ENCODE peak calls at places on chromosomes 2 and 18, in five cellular contexts. One of them, this sample, is unnamed. For H3K36me3, the result is how much of the 10 kb centered on the place peaks cover.

GRCh38 chr2:15223887-15224286 is 337.2 kb downstream of the NBAS start:
- DNase-seq in tibial nerve: no peak
- DNase-seq in K562: no peak
- DNase-seq in CD8-positive, alpha-beta T cell: no peak
- DNase-seq in naive thymus-derived CD4-positive, alpha-beta T cell: no peak
- DNase-seq in this sample: no peak

GRCh38 chr18:47206945-47207637 is 30.9 kb upstream of the IER3IP1 start:
- DNase-seq in tibial nerve: no peak
- DNase-seq in K562: no peak
- DNase-seq in CD8-positive, alpha-beta T cell: no peak
- DNase-seq in naive thymus-derived CD4-positive, alpha-beta T cell: no peak
- DNase-seq in this sample: no peak

GRCh38 chr2:153668923-153669322 is 190.4 kb upstream of the RPRM start:
- DNase-seq in tibial nerve: no peak
- DNase-seq in K562: no peak
- DNase-seq in CD8-positive, alpha-beta T cell: no peak
- DNase-seq in naive thymus-derived CD4-positive, alpha-beta T cell: no peak
- DNase-seq in this sample: no peak

GRCh38 chr18:3415110-3415509 is 34.9 kb upstream of the TGIF1 start:
- DNase-seq in tibial nerve: no peak
- DNase-seq in K562: no peak
- DNase-seq in CD8-positive, alpha-beta T cell: no peak
- DNase-seq in naive thymus-derived CD4-positive, alpha-beta T cell: no peak
- DNase-seq in this sample: no peak

GRCh38 chr2:67260348-67261277 is 136.5 kb upstream of the ETAA1 start:
- DNase-seq in tibial nerve: peak
- DNase-seq in K562: no peak
- DNase-seq in CD8-positive, alpha-beta T cell: no peak
- DNase-seq in naive thymus-derived CD4-positive, alpha-beta T cell: no peak
- DNase-seq in this sample: no peak

GRCh38 chr18:65073060-65073550 is 677.7 kb upstream of the CDH7 start:
- DNase-seq in tibial nerve: no peak
- DNase-seq in K562: no peak
- DNase-seq in CD8-positive, alpha-beta T cell: no peak
- DNase-seq in naive thymus-derived CD4-positive, alpha-beta T cell: no peak
- DNase-seq in this sample: no peak

GRCh38 chr18:46199515-46200147 is 95.4 kb downstream of the HAUS1 start:
- DNase-seq in tibial nerve: no peak
- DNase-seq in K562: peak
- DNase-seq in CD8-positive, alpha-beta T cell: no peak
- DNase-seq in naive thymus-derived CD4-positive, alpha-beta T cell: no peak
- DNase-seq in this sample: no peak

GRCh38 chr2:10405441-10405840 is 42.7 kb downstream of the ODC1 start:
- DNase-seq in tibial nerve: no peak
- DNase-seq in K562: no peak
- DNase-seq in CD8-positive, alpha-beta T cell: no peak
- DNase-seq in naive thymus-derived CD4-positive, alpha-beta T cell: no peak
- DNase-seq in this sample: no peak

GRCh38 chr18:10213526-10213925 is 240.9 kb upstream of the APCDD1 start:
- DNase-seq in tibial nerve: peak
- DNase-seq in K562: no peak
- DNase-seq in CD8-positive, alpha-beta T cell: no peak
- DNase-seq in naive thymus-derived CD4-positive, alpha-beta T cell: peak
- DNase-seq in this sample: no peak

GRCh38 chr18:56389190-56389589 is 249.2 kb downstream of the TXNL1 start:
- DNase-seq in tibial nerve: no peak
- DNase-seq in K562: no peak
- DNase-seq in CD8-positive, alpha-beta T cell: no peak
- DNase-seq in naive thymus-derived CD4-positive, alpha-beta T cell: no peak
- DNase-seq in this sample: no peak

GRCh38 chr2:69202323-69202722 is 184.7 kb downstream of the GFPT1 start:
- DNase-seq in tibial nerve: no peak
- DNase-seq in K562: no peak
- DNase-seq in CD8-positive, alpha-beta T cell: no peak
- DNase-seq in naive thymus-derived CD4-positive, alpha-beta T cell: no peak
- DNase-seq in this sample: no peak

GRCh38 chr2:197972017-197972416 is 167.6 kb downstream of the PLCL1 start:
- DNase-seq in tibial nerve: peak
- DNase-seq in K562: no peak
- DNase-seq in CD8-positive, alpha-beta T cell: no peak
- DNase-seq in naive thymus-derived CD4-positive, alpha-beta T cell: no peak
- DNase-seq in this sample: no peak

GRCh38 chr2:190534310-190535118 is at the start of gene NEMP2:
- DNase-seq in tibial nerve: peak
- DNase-seq in K562: peak
- DNase-seq in CD8-positive, alpha-beta T cell: peak
- DNase-seq in naive thymus-derived CD4-positive, alpha-beta T cell: peak
- DNase-seq in this sample: peak

GRCh38 chr2:190533968-190534309 is 583 bp downstream of the NEMP2 start:
- DNase-seq in tibial nerve: no peak
- DNase-seq in K562: no peak
- DNase-seq in CD8-positive, alpha-beta T cell: no peak
- DNase-seq in naive thymus-derived CD4-positive, alpha-beta T cell: peak
- DNase-seq in this sample: peak

GRCh38 chr2:190535119-190535439 is 557 bp upstream of the NEMP2 start:
- DNase-seq in tibial nerve: no peak
- DNase-seq in K562: no peak
- DNase-seq in CD8-positive, alpha-beta T cell: no peak
- DNase-seq in naive thymus-derived CD4-positive, alpha-beta T cell: no peak
- DNase-seq in this sample: no peak

GRCh38 chr2:190532581-190532980 is 1.9 kb downstream of the NEMP2 start:
- DNase-seq in tibial nerve: no peak
- DNase-seq in K562: no peak
- DNase-seq in CD8-positive, alpha-beta T cell: no peak
- DNase-seq in naive thymus-derived CD4-positive, alpha-beta T cell: no peak
- DNase-seq in this sample: no peak

GRCh38 chr2:190533175-190533967 is 1.2 kb downstream of the NEMP2 start:
- DNase-seq in tibial nerve: no peak
- DNase-seq in K562: no peak
- DNase-seq in CD8-positive, alpha-beta T cell: peak
- DNase-seq in naive thymus-derived CD4-positive, alpha-beta T cell: no peak
- DNase-seq in this sample: no peak
- H3K27ac ChIP-seq in tibial nerve: peak
- H3K27ac ChIP-seq in K562: peak
- H3K27ac ChIP-seq in CD8-positive, alpha-beta T cell: peak
- H3K27ac ChIP-seq in naive thymus-derived CD4-positive, alpha-beta T cell: peak
- H3K27ac ChIP-seq in this sample: peak

DNA sequence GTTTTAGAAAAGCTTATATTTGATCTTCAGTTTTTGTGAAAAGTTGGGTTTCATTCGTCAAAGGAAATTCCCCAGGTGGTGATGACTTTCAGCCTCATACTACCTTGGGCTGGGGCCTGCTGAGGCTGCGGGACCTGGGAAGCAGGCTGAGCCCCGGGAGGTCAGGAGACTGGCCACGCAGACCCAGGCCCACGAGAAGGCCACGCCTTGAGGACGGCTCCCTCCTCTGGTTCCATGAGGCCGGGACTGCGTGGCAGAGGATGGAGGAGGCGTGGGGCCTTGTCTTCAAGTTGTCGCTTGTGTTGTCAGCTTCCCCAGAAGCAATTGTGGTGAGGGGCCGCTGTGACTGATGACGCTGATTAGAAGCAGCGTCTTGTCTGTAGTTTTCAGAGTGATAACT is 11.8 kb downstream of the CNDP2 start:
- DNase-seq in tibial nerve: no peak
- DNase-seq in K562: no peak
- DNase-seq in CD8-positive, alpha-beta T cell: no peak
- DNase-seq in naive thymus-derived CD4-positive, alpha-beta T cell: no peak
- DNase-seq in this sample: no peak
- H3K36me3 ChIP-seq in tibial nerve: under half
- H3K36me3 ChIP-seq in K562: half or more
- H3K36me3 ChIP-seq in CD8-positive, alpha-beta T cell: half or more
- H3K36me3 ChIP-seq in naive thymus-derived CD4-positive, alpha-beta T cell: half or more
- H3K36me3 ChIP-seq in this sample: half or more

GRCh38 chr2:58540680-58541079 is 299.6 kb upstream of the FANCL start:
- DNase-seq in tibial nerve: no peak
- DNase-seq in K562: no peak
- DNase-seq in CD8-positive, alpha-beta T cell: no peak
- DNase-seq in naive thymus-derived CD4-positive, alpha-beta T cell: no peak
- DNase-seq in this sample: no peak
- H3K4me3 ChIP-seq in tibial nerve: no peak
- H3K4me3 ChIP-seq in K562: no peak
- H3K4me3 ChIP-seq in CD8-positive, alpha-beta T cell: no peak
- H3K4me3 ChIP-seq in naive thymus-derived CD4-positive, alpha-beta T cell: no peak
- H3K4me3 ChIP-seq in this sample: no peak

GRCh38 chr2:188580738-188581137 is 289.1 kb downstream of the GULP1 start:
- DNase-seq in tibial nerve: no peak
- DNase-seq in K562: no peak
- DNase-seq in CD8-positive, alpha-beta T cell: no peak
- DNase-seq in naive thymus-derived CD4-positive, alpha-beta T cell: no peak
- DNase-seq in this sample: no peak

GRCh38 chr2:188573453-188573852 is 281.8 kb downstream of the GULP1 start:
- DNase-seq in tibial nerve: no peak
- DNase-seq in K562: no peak
- DNase-seq in CD8-positive, alpha-beta T cell: no peak
- DNase-seq in naive thymus-derived CD4-positive, alpha-beta T cell: no peak
- DNase-seq in this sample: no peak

GRCh38 chr2:188576006-188576405 is 284.3 kb downstream of the GULP1 start:
- DNase-seq in tibial nerve: no peak
- DNase-seq in K562: no peak
- DNase-seq in CD8-positive, alpha-beta T cell: no peak
- DNase-seq in naive thymus-derived CD4-positive, alpha-beta T cell: no peak
- DNase-seq in this sample: no peak

GRCh38 chr2:188576657-188577056 is 285.0 kb downstream of the GULP1 start:
- DNase-seq in tibial nerve: no peak
- DNase-seq in K562: no peak
- DNase-seq in CD8-positive, alpha-beta T cell: no peak
- DNase-seq in naive thymus-derived CD4-positive, alpha-beta T cell: no peak
- DNase-seq in this sample: no peak

GRCh38 chr2:188577231-188577630 is 285.6 kb downstream of the GULP1 start:
- DNase-seq in tibial nerve: no peak
- DNase-seq in K562: no peak
- DNase-seq in CD8-positive, alpha-beta T cell: no peak
- DNase-seq in naive thymus-derived CD4-positive, alpha-beta T cell: no peak
- DNase-seq in this sample: no peak
- H3K27ac ChIP-seq in tibial nerve: no peak
- H3K27ac ChIP-seq in K562: no peak
- H3K27ac ChIP-seq in CD8-positive, alpha-beta T cell: no peak
- H3K27ac ChIP-seq in naive thymus-derived CD4-positive, alpha-beta T cell: no peak
- H3K27ac ChIP-seq in this sample: no peak

GRCh38 chr2:73855526-73855925 is 26.8 kb downstream of the STAMBP start:
- DNase-seq in tibial nerve: no peak
- DNase-seq in K562: no peak
- DNase-seq in CD8-positive, alpha-beta T cell: no peak
- DNase-seq in naive thymus-derived CD4-positive, alpha-beta T cell: no peak
- DNase-seq in this sample: no peak

GRCh38 chr2:73852020-73852419 is 23.3 kb downstream of the STAMBP start:
- DNase-seq in tibial nerve: no peak
- DNase-seq in K562: peak
- DNase-seq in CD8-positive, alpha-beta T cell: no peak
- DNase-seq in naive thymus-derived CD4-positive, alpha-beta T cell: no peak
- DNase-seq in this sample: no peak

GRCh38 chr2:73851274-73851673 is 22.5 kb downstream of the STAMBP start:
- DNase-seq in tibial nerve: no peak
- DNase-seq in K562: no peak
- DNase-seq in CD8-positive, alpha-beta T cell: no peak
- DNase-seq in naive thymus-derived CD4-positive, alpha-beta T cell: peak
- DNase-seq in this sample: peak

GRCh38 chr2:73859721-73860586 is 31.2 kb downstream of the STAMBP start:
- DNase-seq in tibial nerve: no peak
- DNase-seq in K562: peak
- DNase-seq in CD8-positive, alpha-beta T cell: no peak
- DNase-seq in naive thymus-derived CD4-positive, alpha-beta T cell: no peak
- DNase-seq in this sample: peak

DNA sequence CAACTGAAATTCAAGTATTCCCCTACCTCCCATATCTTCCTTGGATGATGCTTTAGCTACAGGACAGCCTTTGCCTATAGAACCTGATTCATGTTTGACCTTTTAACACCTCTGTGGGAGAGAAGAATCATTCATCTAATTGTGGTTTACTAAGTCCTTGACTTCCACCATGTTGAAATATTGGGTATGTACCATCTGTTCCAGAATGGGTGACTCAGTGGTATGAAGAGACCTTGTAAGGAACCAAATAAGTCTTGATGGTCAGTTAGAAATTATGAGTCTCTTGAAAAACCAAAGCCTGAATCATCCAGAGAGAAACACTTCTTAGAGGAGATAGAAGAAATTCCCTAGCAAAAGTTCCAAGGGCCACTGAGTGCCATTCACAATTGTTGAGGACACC is 27.5 kb downstream of the STAMBP start:
- DNase-seq in tibial nerve: no peak
- DNase-seq in K562: no peak
- DNase-seq in CD8-positive, alpha-beta T cell: no peak
- DNase-seq in naive thymus-derived CD4-positive, alpha-beta T cell: no peak
- DNase-seq in this sample: no peak
- H3K36me3 ChIP-seq in tibial nerve: under half
- H3K36me3 ChIP-seq in K562: half or more
- H3K36me3 ChIP-seq in CD8-positive, alpha-beta T cell: under half
- H3K36me3 ChIP-seq in naive thymus-derived CD4-positive, alpha-beta T cell: half or more
- H3K36me3 ChIP-seq in this sample: half or more

GRCh38 chr2:150480971-150481830 is 6.3 kb downstream of the RND3 start:
- DNase-seq in tibial nerve: no peak
- DNase-seq in K562: no peak
- DNase-seq in CD8-positive, alpha-beta T cell: no peak
- DNase-seq in naive thymus-derived CD4-positive, alpha-beta T cell: no peak
- DNase-seq in this sample: no peak
- H3K4me3 ChIP-seq in tibial nerve: no peak
- H3K4me3 ChIP-seq in K562: no peak
- H3K4me3 ChIP-seq in CD8-positive, alpha-beta T cell: no peak
- H3K4me3 ChIP-seq in naive thymus-derived CD4-positive, alpha-beta T cell: no peak
- H3K4me3 ChIP-seq in this sample: no peak

DNA sequence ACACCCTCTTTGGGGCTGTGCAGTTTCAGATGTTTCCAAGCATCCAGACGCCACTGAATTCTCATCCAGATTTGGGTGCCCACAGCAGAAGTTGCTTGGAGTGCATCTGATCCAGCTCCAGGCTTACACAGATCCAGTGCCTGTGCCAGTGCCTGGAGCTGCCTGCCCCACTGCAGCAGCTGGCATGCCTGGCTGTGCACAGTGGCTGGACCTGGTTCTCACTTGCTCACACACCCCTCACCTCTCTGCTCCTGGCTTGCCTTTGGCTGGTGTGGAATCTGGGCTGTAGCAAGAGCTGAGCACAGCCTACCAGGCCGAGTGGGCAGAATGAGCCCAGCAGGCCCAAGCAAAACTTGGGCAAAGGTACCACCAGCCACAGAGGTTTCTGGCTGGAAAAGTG is 137.9 kb downstream of the SPAG16 start:
- DNase-seq in tibial nerve: no peak
- DNase-seq in K562: no peak
- DNase-seq in CD8-positive, alpha-beta T cell: no peak
- DNase-seq in naive thymus-derived CD4-positive, alpha-beta T cell: no peak
- DNase-seq in this sample: no peak
- H3K27ac ChIP-seq in tibial nerve: no peak
- H3K27ac ChIP-seq in K562: no peak
- H3K27ac ChIP-seq in CD8-positive, alpha-beta T cell: no peak
- H3K27ac ChIP-seq in naive thymus-derived CD4-positive, alpha-beta T cell: no peak
- H3K27ac ChIP-seq in this sample: no peak

GRCh38 chr2:238183846-238184245 is 19.6 kb downstream of the ILKAP start:
- DNase-seq in tibial nerve: no peak
- DNase-seq in K562: no peak
- DNase-seq in CD8-positive, alpha-beta T cell: no peak
- DNase-seq in naive thymus-derived CD4-positive, alpha-beta T cell: no peak
- DNase-seq in this sample: no peak

GRCh38 chr2:238182362-238182761 is 21.1 kb downstream of the ILKAP start:
- DNase-seq in tibial nerve: no peak
- DNase-seq in K562: no peak
- DNase-seq in CD8-positive, alpha-beta T cell: no peak
- DNase-seq in naive thymus-derived CD4-positive, alpha-beta T cell: no peak
- DNase-seq in this sample: no peak

GRCh38 chr2:238190445-238190844 is 13.1 kb downstream of the ILKAP start:
- DNase-seq in tibial nerve: no peak
- DNase-seq in K562: no peak
- DNase-seq in CD8-positive, alpha-beta T cell: no peak
- DNase-seq in naive thymus-derived CD4-positive, alpha-beta T cell: no peak
- DNase-seq in this sample: no peak

GRCh38 chr2:238187618-238188548 is 15.6 kb downstream of the ILKAP start:
- DNase-seq in tibial nerve: no peak
- DNase-seq in K562: no peak
- DNase-seq in CD8-positive, alpha-beta T cell: no peak
- DNase-seq in naive thymus-derived CD4-positive, alpha-beta T cell: no peak
- DNase-seq in this sample: no peak
- H3K36me3 ChIP-seq in tibial nerve: under half
- H3K36me3 ChIP-seq in K562: half or more
- H3K36me3 ChIP-seq in CD8-positive, alpha-beta T cell: half or more
- H3K36me3 ChIP-seq in naive thymus-derived CD4-positive, alpha-beta T cell: half or more
- H3K36me3 ChIP-seq in this sample: half or more